ENCODE peak calls at places on chromosomes 5 and 9, in ten cellular contexts. K, I, P, F, A, R, O, S, V and N are unnamed samples.

GRCh38 chr9:12764150-12764549 is 10.7 kb upstream of the LURAP1L start:
- DNase-seq in O (no peak), P (no peak), F (no peak), A (no peak), R (no peak), I (no peak), S (no peak), V (no peak), K (no peak), N (no peak)

GRCh38 chr9:107989544-107989943 is 500.0 kb upstream of the KLF4 start:
- DNase-seq in O (no peak), V (no peak), P (no peak), F (no peak), I (no peak), A (peak), K (peak), R (no peak), S (no peak), N (no peak)

GRCh38 chr5:129361441-129362025 is 98.6 kb upstream of the ADAMTS19 start:
- DNase-seq in A (no peak), F (no peak), V (no peak), O (no peak), I (no peak), K (peak), S (no peak), R (no peak), P (no peak), N (no peak)

GRCh38 chr9:36017278-36017677 is 19.4 kb upstream of the RECK start:
- DNase-seq in I (no peak), K (no peak), O (no peak), V (no peak), S (no peak), P (no peak), A (no peak), R (no peak), F (no peak), N (no peak)

GRCh38 chr5:35436441-35437057 is 181.1 kb upstream of the SPEF2 start:
- DNase-seq in P (no peak), R (no peak), O (no peak), V (peak), I (peak), A (no peak), F (no peak), S (no peak), K (peak), N (no peak)

GRCh38 chr5:112758676-112759075 is 21.0 kb downstream of the APC start:
- DNase-seq in I (no peak), R (no peak), S (no peak), K (no peak), F (no peak), A (peak), P (no peak), V (no peak), O (no peak), N (no peak)

GRCh38 chr5:2848634-2849033 is 97.2 kb upstream of the IRX2 start:
- DNase-seq in R (no peak), O (no peak), K (no peak), P (no peak), A (no peak), V (no peak), I (no peak), S (no peak), F (no peak), N (no peak)

GRCh38 chr5:66987540-66987939 is 209.1 kb downstream of the CD180 start:
- DNase-seq in S (no peak), A (no peak), P (no peak), O (no peak), F (no peak), K (no peak), I (no peak), R (no peak), V (no peak), N (no peak)

GRCh38 chr9:74953235-74953741 is 576 bp upstream of the C9orf40 start:
- DNase-seq in I (no peak), K (no peak), S (no peak), A (no peak), V (no peak), P (no peak), F (no peak), O (no peak), R (no peak), N (no peak)

GRCh38 chr5:36575367-36575781 is 31.0 kb upstream of the SLC1A3 start:
- DNase-seq in V (no peak), O (no peak), P (no peak), A (no peak), F (no peak), I (no peak), K (no peak), R (no peak), S (no peak), N (no peak)

GRCh38 chr9:113219972-113220371 is 1.1 kb downstream of the FKBP15 start:
- DNase-seq in O (no peak), A (no peak), P (no peak), S (no peak), K (no peak), F (no peak), R (no peak), I (no peak), V (no peak), N (no peak)

GRCh38 chr9:6443661-6444060 is 30.7 kb downstream of the UHRF2 start:
- DNase-seq in R (no peak), I (no peak), O (no peak), V (no peak), F (no peak), K (no peak), S (no peak), P (no peak), A (no peak), N (no peak)

GRCh38 chr5:110846621-110847020 is 107.8 kb downstream of the SLC25A46 start:
- DNase-seq in K (no peak), I (no peak), A (no peak), V (no peak), F (no peak), S (no peak), O (no peak), R (no peak), P (no peak), N (no peak)

GRCh38 chr5:80871541-80871961 is 88.6 kb upstream of the RASGRF2 start:
- DNase-seq in R (no peak), F (no peak), A (no peak), V (no peak), P (no peak), I (no peak), K (no peak), O (no peak), S (no peak), N (no peak)

GRCh38 chr9:133794006-133794760 is 56.0 kb upstream of the SARDH start:
- DNase-seq in V (no peak), S (no peak), K (no peak), O (no peak), P (no peak), I (no peak), A (no peak), R (no peak), F (no peak), N (no peak)

GRCh38 chr9:69323886-69324285 is 1.1 kb upstream of the ENTREP1 start:
- DNase-seq in P (no peak), I (no peak), V (no peak), A (no peak), K (no peak), F (no peak), R (no peak), S (no peak), O (no peak), N (no peak)

GRCh38 chr5:180353963-180354574 is 933 bp upstream of the GFPT2 start:
- DNase-seq in P (no peak), O (no peak), V (no peak), A (no peak), I (no peak), S (no peak), F (no peak), R (no peak), K (no peak), N (peak)
- H3K4me3 ChIP-seq in P (peak), O (peak), V (peak), A (peak), I (peak), S (peak), F (peak), R (peak), K (peak), N (peak)

GRCh38 chr5:40677456-40677855 is 2.3 kb upstream of the PTGER4 start:
- DNase-seq in P (no peak), S (no peak), A (no peak), R (no peak), F (no peak), V (no peak), I (no peak), O (no peak), K (no peak), N (no peak)
- H3K27ac ChIP-seq in P (peak), S (no peak), A (peak), R (peak), F (peak), V (no peak), I (no peak), O (no peak), K (no peak), N (peak)

DNA sequence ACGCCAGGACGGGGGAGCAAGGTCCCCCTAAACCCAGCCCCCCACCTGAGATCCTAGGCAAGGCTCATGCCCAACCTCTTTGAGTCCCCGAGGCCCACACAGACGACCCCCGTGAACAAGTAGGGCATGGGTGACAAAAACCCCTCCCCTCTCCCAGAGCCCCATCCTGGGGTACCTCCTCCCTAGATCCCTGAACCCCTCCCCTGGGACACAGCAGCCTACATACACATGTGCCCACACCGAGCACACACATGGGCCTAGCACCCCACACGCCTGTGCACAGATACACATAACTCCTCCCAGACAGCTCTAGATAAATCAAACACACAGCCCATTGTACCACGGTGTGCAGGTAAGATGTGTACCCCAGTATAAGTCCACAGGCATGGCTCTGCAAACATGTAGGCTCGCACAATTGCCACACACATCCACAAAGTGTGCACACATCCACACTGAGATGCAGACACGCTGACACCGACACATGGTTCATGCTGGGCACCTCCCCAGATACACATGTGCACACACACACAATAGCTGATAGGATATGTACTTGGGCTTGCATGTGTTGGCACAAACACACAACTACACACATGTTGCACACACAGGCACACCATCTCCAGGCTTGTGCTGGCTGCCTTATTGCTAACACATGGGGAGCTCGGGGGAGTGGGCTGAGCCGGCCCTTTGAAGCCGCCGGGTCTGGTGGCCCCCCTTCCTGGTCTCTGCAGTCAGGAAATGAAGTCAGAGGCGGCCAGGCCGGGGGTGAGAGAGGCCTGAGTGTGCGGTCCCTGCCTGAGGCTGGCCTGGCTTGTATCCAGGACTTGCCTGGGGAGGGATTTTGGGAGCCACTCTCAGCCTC is 30.3 kb downstream of the GOLGA2 start:
- DNase-seq in V (no peak), F (no peak), R (no peak), K (peak), A (peak), O (peak), P (no peak), I (no peak), S (no peak), N (peak)
- H3K4me3 ChIP-seq in V (no peak), F (no peak), R (no peak), K (no peak), A (no peak), O (no peak), P (no peak), I (no peak), S (no peak), N (no peak)

DNA sequence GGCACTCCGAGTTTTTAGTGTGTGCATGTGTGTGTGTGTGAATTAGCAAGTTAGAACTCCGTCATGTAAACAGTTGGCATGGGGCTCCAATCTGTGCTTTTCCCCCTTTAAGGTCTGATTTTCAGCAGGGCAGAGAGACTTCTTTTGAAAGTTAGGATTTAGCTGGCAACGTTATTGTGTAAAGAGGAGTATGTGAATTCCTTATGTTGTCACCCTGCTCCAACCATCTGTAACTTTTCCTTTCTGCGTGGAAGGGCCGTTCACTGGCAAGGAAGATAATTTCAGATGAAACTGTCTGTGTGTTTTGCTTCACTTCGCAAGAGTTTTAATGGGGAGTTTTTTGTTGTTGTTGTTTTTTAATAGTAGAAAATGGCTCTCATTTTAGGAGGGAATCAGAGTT is 342 bp downstream of the SGCD start:
- DNase-seq in K (no peak), A (no peak), P (no peak), F (no peak), R (no peak), V (no peak), I (no peak), O (no peak), S (no peak), N (no peak)
- H3K27ac ChIP-seq in K (peak), A (peak), P (no peak), F (peak), R (peak), V (peak), I (no peak), O (peak), S (no peak), N (peak)

DNA sequence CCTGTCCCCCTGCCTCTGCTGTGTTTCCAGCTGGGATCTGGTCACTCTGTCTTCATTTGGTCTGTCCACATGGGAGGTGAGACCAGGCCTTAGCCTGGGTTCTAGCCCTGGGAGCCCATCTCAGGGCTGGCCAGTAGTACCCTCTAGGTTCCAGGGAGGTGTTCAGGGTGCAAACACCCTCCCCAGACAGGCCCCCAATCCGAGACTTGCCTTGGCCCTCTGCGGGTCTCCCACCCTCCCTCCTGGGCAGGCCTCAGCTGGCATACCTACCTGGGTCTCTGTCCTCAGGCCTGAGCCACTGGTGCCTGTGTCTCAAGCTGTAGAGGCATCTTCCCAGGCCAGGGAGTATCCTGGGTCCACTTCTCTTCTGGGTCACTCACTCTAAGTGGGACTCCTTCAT is 925 bp upstream of the SAPCD2 start:
- DNase-seq in K (no peak), A (no peak), F (no peak), V (no peak), I (no peak), R (peak), S (no peak), P (no peak), O (no peak), N (no peak)
- H3K4me3 ChIP-seq in K (no peak), A (peak), F (no peak), V (no peak), I (no peak), R (no peak), S (peak), P (no peak), O (no peak), N (peak)

GRCh38 chr5:142829821-142830220 is 59.6 kb downstream of the ARHGAP26 start:
- DNase-seq in V (no peak), R (no peak), A (no peak), S (no peak), F (no peak), I (peak), P (no peak), O (no peak), K (no peak), N (no peak)

GRCh38 chr5:142832263-142832662 is 62.1 kb downstream of the ARHGAP26 start:
- DNase-seq in V (no peak), A (no peak), O (no peak), P (no peak), S (no peak), F (no peak), K (no peak), R (no peak), I (no peak), N (no peak)

GRCh38 chr5:142828797-142829535 is 58.8 kb downstream of the ARHGAP26 start:
- DNase-seq in P (no peak), I (no peak), F (no peak), A (no peak), S (no peak), O (no peak), R (no peak), V (no peak), K (no peak), N (no peak)

GRCh38 chr5:142830241-142831018 is 60.3 kb downstream of the ARHGAP26 start:
- DNase-seq in F (no peak), A (no peak), R (no peak), P (no peak), V (no peak), K (no peak), S (no peak), I (no peak), O (no peak), N (no peak)

GRCh38 chr5:142831019-142831403 is 60.8 kb downstream of the ARHGAP26 start:
- DNase-seq in F (no peak), V (no peak), A (no peak), R (no peak), O (no peak), S (no peak), I (no peak), P (no peak), K (no peak), N (no peak)
- H3K27ac ChIP-seq in F (no peak), V (no peak), A (no peak), R (no peak), O (no peak), S (no peak), I (no peak), P (no peak), K (peak), N (no peak)

DNA sequence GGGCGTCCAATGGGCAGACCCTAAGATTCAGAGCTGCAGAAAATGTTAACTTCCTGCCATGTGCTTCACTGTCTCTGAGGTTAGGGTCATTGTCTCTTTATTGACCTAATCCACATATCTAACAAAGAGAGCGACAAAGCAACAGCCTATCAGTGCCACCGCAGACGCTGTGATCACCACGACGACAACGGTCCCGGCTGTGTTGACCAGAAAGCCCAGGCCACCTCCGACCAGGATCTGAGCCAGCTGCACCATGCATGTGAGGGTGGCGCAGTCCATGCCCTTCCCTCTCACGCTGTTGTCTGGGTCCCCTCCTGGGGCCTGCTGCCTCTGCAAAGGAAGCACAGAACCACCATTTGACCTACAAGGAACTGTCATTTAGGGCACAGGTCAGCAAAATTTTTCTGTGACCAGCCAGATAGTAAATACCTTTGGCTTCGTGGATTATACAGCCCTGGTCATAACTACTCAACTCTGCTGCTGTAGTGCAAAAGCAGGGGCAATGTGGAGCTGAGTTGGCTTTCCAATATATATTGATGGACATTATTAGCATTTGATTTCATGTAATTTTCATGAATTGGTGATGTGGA is 8.5 kb downstream of the RXFP3 start:
- DNase-seq in V (no peak), P (no peak), R (no peak), S (no peak), I (no peak), O (no peak), K (no peak), F (no peak), A (peak), N (peak)
- H3K4me3 ChIP-seq in V (no peak), P (no peak), R (no peak), S (no peak), I (no peak), O (no peak), K (no peak), F (no peak), A (no peak), N (no peak)

DNA sequence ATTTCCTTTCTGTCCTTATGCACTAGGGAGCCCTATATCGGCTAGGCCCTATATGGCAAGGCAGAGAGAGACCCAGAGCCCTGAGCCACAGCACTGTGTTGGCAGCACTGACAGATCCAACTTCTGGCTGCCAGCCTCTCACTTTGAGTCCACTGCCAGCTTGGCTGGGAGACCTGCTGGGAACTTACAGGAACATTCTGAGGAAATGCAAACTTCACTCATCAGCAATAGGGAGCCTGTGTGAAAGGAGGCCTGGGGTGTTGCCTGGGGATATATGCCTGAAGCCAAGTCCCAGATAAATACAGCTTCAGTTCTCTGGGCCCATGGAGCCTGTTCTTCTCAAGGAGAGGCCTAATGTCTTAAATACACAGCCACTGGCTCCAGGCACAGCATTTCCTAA is 78.0 kb downstream of the ADRB2 start:
- DNase-seq in R (peak), F (peak), P (no peak), O (peak), I (peak), K (no peak), V (no peak), A (peak), S (no peak), N (no peak)
- H3K27ac ChIP-seq in R (peak), F (peak), P (no peak), O (peak), I (peak), K (no peak), V (no peak), A (peak), S (no peak), N (no peak)